ENCODE peak calls at places on chromosomes 5 and 9, in six cellular contexts. Y is endodermal cell, Q is astrocyte of the spinal cord, O is Panc1, C is fibroblast of pulmonary artery, L is right lobe of liver. Z is an unnamed sample.

GRCh38 chr5:2562036-2562435 is 189.4 kb downstream of the IRX2 start:
- DNase-seq in Y (no peak), Q (no peak), O (no peak), C (no peak), L (no peak), Z (no peak)

GRCh38 chr5:67243944-67244343 is 47.3 kb upstream of the CD180 start:
- DNase-seq in Y (no peak), Q (no peak), O (no peak), C (no peak), L (no peak), Z (no peak)

GRCh38 chr9:74753650-74754049 is 134.1 kb downstream of the TRPM6 start:
- DNase-seq in Y (no peak), Q (no peak), O (no peak), C (no peak), L (no peak), Z (no peak)

GRCh38 chr5:34012791-34013190 is 4.9 kb upstream of the AMACR start:
- DNase-seq in Y (no peak), Q (peak; percentile 52), O (no peak), C (peak; percentile 69), L (peak; percentile 38), Z (no peak)

GRCh38 chr5:172643392-172643871 is 2.4 kb downstream of the NEURL1B start:
- DNase-seq in Y (no peak), Q (no peak), O (no peak), C (no peak), L (no peak), Z (no peak)

GRCh38 chr9:87109851-87110250 is 162.5 kb upstream of the GAS1 start:
- DNase-seq in Y (no peak), Q (peak; percentile 70), O (no peak), C (peak; percentile 53), L (no peak), Z (peak; percentile 30)

GRCh38 chr9:33465096-33465495 is 8.6 kb downstream of the NOL6 start:
- DNase-seq in Y (no peak), Q (no peak), O (no peak), C (no peak), L (no peak), Z (no peak)

GRCh38 chr9:121156263-121156731 is 45.4 kb downstream of the RAB14 start:
- DNase-seq in Y (no peak), Q (peak; percentile 83), O (no peak), C (peak; percentile 74), L (no peak), Z (peak; percentile 87)

GRCh38 chr5:32138839-32139493 is 35.2 kb downstream of the GOLPH3 start:
- DNase-seq in Y (no peak), Q (no peak), O (no peak), C (no peak), L (no peak), Z (no peak)

GRCh38 chr9:123834218-123834906 is 95.6 kb downstream of the DENND1A start:
- DNase-seq in Y (no peak), Q (peak; percentile 17), O (no peak), C (peak; percentile 18), L (no peak), Z (no peak)

GRCh38 chr5:133307275-133307674 is 255.5 kb downstream of the HSPA4 start:
- DNase-seq in Y (no peak), Q (no peak), O (no peak), C (no peak), L (no peak), Z (no peak)

GRCh38 chr5:159971931-159972461 is 36.9 kb upstream of the TTC1 start:
- DNase-seq in Y (peak; percentile 78), Q (no peak), O (no peak), C (no peak), L (peak; percentile 46), Z (no peak)

GRCh38 chr9:121819511-121820231 is 168.2 kb downstream of the DAB2IP start:
- DNase-seq in Y (peak; percentile 79), Q (peak; percentile 25), O (no peak), C (no peak), L (no peak), Z (no peak)

GRCh38 chr5:31581498-31582099 is 49.5 kb downstream of the C5orf22 start:
- DNase-seq in Y (no peak), Q (peak; percentile 50), O (peak; percentile 10), C (peak; percentile 70), L (no peak), Z (peak; percentile 59)

GRCh38 chr9:95383198-95383673 is 65.7 kb upstream of the FANCC start:
- DNase-seq in Y (peak; percentile 56), Q (peak; percentile 34), O (no peak), C (peak; percentile 13), L (no peak), Z (no peak)

GRCh38 chr9:36207016-36207415 is 16.3 kb downstream of the CLTA start:
- DNase-seq in Y (no peak), Q (peak; percentile 43), O (no peak), C (no peak), L (no peak), Z (no peak)

GRCh38 chr5:32506809-32507208 is 62.3 kb upstream of the ZFR start:
- DNase-seq in Y (no peak), Q (peak; percentile 62), O (no peak), C (peak; percentile 50), L (no peak), Z (peak; percentile 89)

GRCh38 chr5:54520438-54520846 is 2.9 kb downstream of the SNX18 start:
- DNase-seq in Y (peak; percentile 65), Q (peak; percentile 50), O (no peak), C (peak; percentile 51), L (peak; percentile 41), Z (no peak)

GRCh38 chr9:127122176-127123151 is at the start of gene ANGPTL2:
- DNase-seq in Y (peak; percentile 96), Q (peak; percentile 94), O (no peak), C (peak; percentile 97), L (peak; percentile 77), Z (peak; percentile 27)

DNA sequence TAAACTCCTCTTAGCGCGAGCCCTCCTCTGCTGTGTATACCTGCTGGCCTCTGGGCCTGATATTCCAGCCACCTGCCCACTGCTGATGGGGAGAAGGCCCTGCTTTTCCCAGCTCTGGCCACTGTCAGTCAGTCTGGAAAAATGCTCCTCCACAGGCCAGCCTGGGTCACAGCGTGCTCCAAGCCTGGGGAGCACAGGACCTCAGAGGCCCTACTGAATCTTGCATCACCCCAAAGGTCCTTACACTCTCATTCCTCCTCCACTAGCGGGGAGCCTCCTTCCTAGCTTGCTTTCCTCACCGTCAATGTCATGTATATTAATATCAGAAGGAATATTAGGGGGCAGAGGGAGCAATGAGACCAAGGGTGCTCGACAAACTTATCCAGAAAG is 73.7 kb downstream of the SHB start:
- DNase-seq in Y (no peak), Q (no peak), O (no peak), C (no peak), L (no peak), Z (no peak)
- TF ChIP-seq CTCF in Y (no peak), Q (no peak), O (no peak), C (no peak), L (no peak), Z (no peak)

GRCh38 chr5:61327761-61328753 is 4.0 kb upstream of the ZSWIM6 start:
- DNase-seq in Y (peak; percentile 29), Q (peak; percentile 89), O (no peak), C (peak; percentile 85), L (no peak), Z (peak; percentile 85)
- TF ChIP-seq CTCF in Y (peak; percentile 41), Q (no peak), O (peak; percentile 11), C (peak; percentile 17), L (no peak), Z (no peak)

GRCh38 chr9:5799314-5799713 is 33.6 kb downstream of the ERMP1 start:
- DNase-seq in Y (no peak), Q (peak; percentile 62), O (peak; percentile 4), C (peak; percentile 76), L (no peak), Z (peak; percentile 55)
- TF ChIP-seq CTCF in Y (peak; percentile 77), Q (peak; percentile 90), O (peak; percentile 62), C (peak; percentile 96), L (peak; percentile 78), Z (peak; percentile 70)

GRCh38 chr5:132177691-132178149 is 49.9 kb downstream of the P4HA2 start:
- DNase-seq in Y (no peak), Q (no peak), O (no peak), C (no peak), L (no peak), Z (no peak)

GRCh38 chr5:132180134-132180745 is 47.4 kb downstream of the P4HA2 start:
- DNase-seq in Y (peak; percentile 67), Q (peak; percentile 79), O (peak; percentile 35), C (peak; percentile 82), L (no peak), Z (peak; percentile 82)

GRCh38 chr5:132179410-132179809 is 48.2 kb downstream of the P4HA2 start:
- DNase-seq in Y (no peak), Q (peak; percentile 19), O (no peak), C (no peak), L (no peak), Z (no peak)

GRCh38 chr5:132176543-132176945 is 51.1 kb downstream of the P4HA2 start:
- DNase-seq in Y (no peak), Q (no peak), O (no peak), C (no peak), L (no peak), Z (no peak)

GRCh38 chr5:132176987-132177386 is 50.7 kb downstream of the P4HA2 start:
- DNase-seq in Y (no peak), Q (peak; percentile 14), O (no peak), C (peak; percentile 20), L (no peak), Z (peak; percentile 28)
- TF ChIP-seq CTCF in Y (peak; percentile 21), Q (peak; percentile 26), O (peak; percentile 15), C (peak; percentile 36), L (peak; percentile 5), Z (peak; percentile 32)

DNA sequence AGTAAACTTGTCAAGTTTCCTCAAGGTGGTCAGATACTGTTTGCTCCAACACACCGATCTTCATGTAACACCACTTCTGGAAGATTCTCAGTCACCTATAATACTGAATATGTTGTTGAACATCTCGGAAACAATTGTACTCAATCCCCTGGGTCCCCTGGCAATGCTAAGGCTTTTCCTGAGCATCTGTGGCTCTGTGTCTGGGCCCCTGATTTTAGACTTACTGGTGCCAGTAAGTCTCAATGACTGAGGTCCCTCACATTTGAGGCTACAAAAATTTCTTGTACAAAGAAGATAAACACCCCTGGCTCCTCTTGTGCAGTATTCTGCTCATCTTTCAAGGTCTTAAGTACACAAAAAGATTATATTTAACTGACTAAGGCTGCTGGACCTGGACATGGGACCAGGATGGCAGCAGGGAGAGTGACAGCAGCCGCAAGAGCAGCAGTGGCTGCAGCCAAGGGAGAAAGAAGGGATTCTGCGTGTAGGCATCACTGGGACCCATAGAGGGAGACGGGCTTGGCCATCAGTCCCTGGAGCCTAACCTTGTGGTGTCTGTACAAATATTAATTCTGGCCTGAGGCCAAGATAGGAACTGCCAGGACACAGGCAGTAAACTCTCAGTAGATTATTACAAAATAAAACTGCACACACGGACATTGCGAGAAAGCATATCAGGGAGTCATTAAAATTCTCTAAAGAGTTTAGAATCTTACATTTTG is 49.0 kb upstream of the TNPO1 start:
- DNase-seq in Y (peak; percentile 56), Q (peak; percentile 37), O (no peak), C (no peak), L (peak; percentile 48), Z (peak; percentile 75)
- TF ChIP-seq CTCF in Y (peak; percentile 58), Q (peak; percentile 3), O (no peak), C (no peak), L (peak; percentile 29), Z (no peak)

GRCh38 chr5:115947260-115947659 is 15.0 kb upstream of the LVRN start:
- DNase-seq in Y (no peak), Q (no peak), O (no peak), C (no peak), L (no peak), Z (peak; percentile 14)
- TF ChIP-seq CTCF in Y (no peak), Q (no peak), O (no peak), C (no peak), L (no peak), Z (no peak)